ENCODE peak calls at places on chromosomes 7 and 10, in five cellular contexts. Y, I, F, X and A are unnamed samples.

GRCh38 chr7:100407285-100408180 is 21.0 kb downstream of the ZCWPW1 start:
- DNase-seq in F (peak; percentile 75), I (peak; percentile 22), X (peak; percentile 29), Y (peak; percentile 85), A (no peak)

GRCh38 chr7:106717997-106718871 is 57.3 kb upstream of the CCDC71L start:
- DNase-seq in Y (peak; percentile 100), I (no peak), X (peak; percentile 27), F (peak; percentile 32), A (peak; percentile 28)

GRCh38 chr7:130961128-130961601 is 227.2 kb upstream of the KLF14 start:
- DNase-seq in I (no peak), Y (peak; percentile 94), F (no peak), X (no peak), A (peak; percentile 26)

GRCh38 chr7:129739427-129739826 is 127.9 kb downstream of the NRF1 start:
- DNase-seq in X (no peak), I (peak; percentile 13), F (no peak), Y (peak; percentile 27), A (no peak)

GRCh38 chr10:113492181-113492580 is 60.7 kb upstream of the HABP2 start:
- DNase-seq in F (no peak), I (no peak), Y (no peak), X (no peak), A (no peak)

GRCh38 chr10:99945286-99945685 is 64.5 kb downstream of the DNMBP start:
- DNase-seq in F (no peak), Y (peak; percentile 83), I (no peak), X (no peak), A (no peak)

GRCh38 chr10:70761727-70762350 is 23.3 kb downstream of the TBATA start:
- DNase-seq in X (no peak), Y (no peak), I (no peak), F (no peak), A (no peak)

GRCh38 chr7:24572014-24572413 is 1.2 kb upstream of the PALS2 start:
- DNase-seq in X (no peak), Y (no peak), F (no peak), I (no peak), A (no peak)

GRCh38 chr10:7945469-7946187 is 108.9 kb upstream of the GATA3 start:
- DNase-seq in X (no peak), F (no peak), Y (no peak), I (no peak), A (no peak)

GRCh38 chr10:92923416-92923815 is 75.1 kb downstream of the EXOC6 start:
- DNase-seq in X (no peak), F (no peak), I (no peak), Y (peak; percentile 29), A (no peak)

GRCh38 chr10:44906476-44906875 is 4.7 kb upstream of the TMEM72 start:
- DNase-seq in Y (peak; percentile 24), F (no peak), I (no peak), X (no peak), A (no peak)

GRCh38 chr7:918441-919113 is 35.9 kb downstream of the ADAP1 start:
- DNase-seq in F (no peak), I (no peak), Y (no peak), X (no peak), A (no peak)

GRCh38 chr7:146740039-146740438 is 623.4 kb downstream of the CNTNAP2 start:
- DNase-seq in F (no peak), X (no peak), I (no peak), Y (no peak), A (no peak)

GRCh38 chr7:6307762-6308161 is 35.3 kb upstream of the CYTH3 start:
- DNase-seq in I (no peak), Y (peak; percentile 59), F (no peak), X (no peak), A (no peak)

GRCh38 chr10:133189256-133189655 is 29.2 kb downstream of the KNDC1 start:
- DNase-seq in I (no peak), Y (no peak), F (no peak), X (no peak), A (no peak)

GRCh38 chr10:7738536-7739407 is 35.7 kb downstream of the ITIH2 start:
- DNase-seq in X (no peak), Y (no peak), I (no peak), F (no peak), A (no peak)

GRCh38 chr7:93046641-93047040 is 71.1 kb downstream of the SAMD9 start:
- DNase-seq in I (no peak), F (no peak), X (no peak), Y (no peak), A (no peak)

GRCh38 chr7:105196473-105196872 is 182.5 kb downstream of the KMT2E start:
- DNase-seq in X (no peak), F (no peak), I (no peak), Y (no peak), A (no peak)

GRCh38 chr7:47653550-47654351 is 71.8 kb upstream of the TNS3 start:
- DNase-seq in I (no peak), X (no peak), F (no peak), Y (peak; percentile 94), A (no peak)

GRCh38 chr10:78331391-78331922 is 297.8 kb downstream of the RPS24 start:
- DNase-seq in Y (peak; percentile 67), I (no peak), F (no peak), X (no peak), A (no peak)

GRCh38 chr10:127987467-127988380 is 80.8 kb downstream of the PTPRE start:
- DNase-seq in I (no peak), X (no peak), F (no peak), Y (peak; percentile 37), A (no peak)

GRCh38 chr10:79995979-79996629 is 47.2 kb upstream of the SFTPD start:
- DNase-seq in F (no peak), X (no peak), I (no peak), Y (no peak), A (no peak)

GRCh38 chr10:61836888-61837747 is 64.4 kb upstream of the ARID5B start:
- DNase-seq in X (peak; percentile 39), I (no peak), Y (peak; percentile 91), F (no peak), A (no peak)

GRCh38 chr7:134771889-134772288 is 7.5 kb upstream of the CALD1 start:
- DNase-seq in X (no peak), I (no peak), Y (no peak), F (no peak), A (no peak)

GRCh38 chr7:100682991-100683658 is 9.6 kb downstream of the GNB2 start:
- DNase-seq in X (no peak), F (no peak), I (no peak), Y (no peak), A (no peak)

GRCh38 chr7:84274029-84274638 is 79.5 kb upstream of the SEMA3A start:
- DNase-seq in I (peak; percentile 6), X (no peak), F (no peak), Y (peak; percentile 41), A (no peak)

GRCh38 chr7:18087687-18088078 is 60.0 kb upstream of the PRPS1L1 start:
- DNase-seq in Y (no peak), I (no peak), F (no peak), X (peak; percentile 9), A (no peak)

GRCh38 chr7:91852263-91852741 is 28.2 kb downstream of the MTERF1 start:
- DNase-seq in F (peak; percentile 23), X (no peak), I (no peak), Y (peak; percentile 56), A (no peak)

GRCh38 chr10:88091490-88092061 is 228.2 kb downstream of the PTEN start:
- DNase-seq in F (no peak), I (no peak), Y (no peak), X (no peak), A (peak; percentile 22)

GRCh38 chr7:144127714-144128334 is 4.8 kb downstream of the OR2A14 start:
- DNase-seq in Y (peak; percentile 70), F (peak; percentile 92), I (peak; percentile 61), X (peak; percentile 52), A (peak; percentile 91)